ENCODE peak calls at places on chromosomes 16 and 17, in seven cellular contexts. I is HCT116, M is GM12878, P is H1, J is K562, S is SK-N-SH, V is HepG2. U is an unnamed sample.

GRCh38 chr17:10021239-10021638 is 116.2 kb upstream of the RCVRN start:
- DNase-seq in S (no peak), V (no peak), I (no peak), M (no peak), J (no peak), P (no peak), U (no peak)

GRCh38 chr16:9610727-9611126 is 519.3 kb downstream of the HAPSTR1 start:
- DNase-seq in S (no peak), I (no peak), V (no peak), M (no peak), J (peak; percentile 12), P (no peak), U (peak; percentile 29)

GRCh38 chr16:26382607-26383006 is 684.1 kb upstream of the C16orf82 start:
- DNase-seq in I (no peak), S (no peak), V (no peak), P (no peak), M (no peak), J (no peak), U (no peak)

GRCh38 chr16:87853411-87854052 is 15.8 kb downstream of the SLC7A5 start:
- DNase-seq in J (peak; percentile 93), I (peak; percentile 79), M (peak; percentile 57), P (peak; percentile 65), S (peak; percentile 90), V (peak; percentile 89), U (peak; percentile 97)

GRCh38 chr17:8623591-8623990 is 6.9 kb downstream of the MYH10 start:
- DNase-seq in J (no peak), V (no peak), I (no peak), S (no peak), P (no peak), M (no peak), U (no peak)

GRCh38 chr17:54900457-54901229 is at the start of gene TOM1L1:
- DNase-seq in P (peak; percentile 56), S (peak; percentile 92), J (peak; percentile 77), M (no peak), V (peak; percentile 87), I (peak; percentile 86), U (peak; percentile 92)

GRCh38 chr17:35160354-35161201 is 13.0 kb downstream of the UNC45B start:
- DNase-seq in V (no peak), S (no peak), P (no peak), I (no peak), J (no peak), M (no peak), U (no peak)

GRCh38 chr16:72811188-72811720 is 236.7 kb downstream of the ZFHX3 start:
- DNase-seq in V (no peak), I (no peak), J (no peak), S (no peak), P (no peak), M (no peak), U (no peak)

GRCh38 chr16:87412371-87412995 is 20.3 kb downstream of the MAP1LC3B start:
- DNase-seq in S (no peak), J (no peak), V (no peak), P (no peak), M (no peak), I (no peak), U (no peak)

GRCh38 chr16:4341250-4341649 is 9.9 kb downstream of the PAM16 start:
- DNase-seq in I (no peak), M (no peak), J (no peak), P (no peak), V (no peak), S (no peak), U (no peak)

GRCh38 chr17:71764507-71764906 is 356.3 kb upstream of the SOX9 start:
- DNase-seq in M (no peak), V (peak; percentile 25), P (peak; percentile 15), S (peak; percentile 24), J (no peak), I (peak; percentile 62), U (no peak)

GRCh38 chr17:6567528-6568185 is 11.3 kb upstream of the PITPNM3 start:
- DNase-seq in P (no peak), I (no peak), J (no peak), S (peak; percentile 44), M (no peak), V (no peak), U (peak; percentile 38)

GRCh38 chr17:54932711-54933110 is 32.1 kb downstream of the TOM1L1 start:
- DNase-seq in P (no peak), J (no peak), S (no peak), V (no peak), M (no peak), I (no peak), U (no peak)

GRCh38 chr16:60337671-60338070 is 1603.6 kb upstream of the GOT2 start:
- DNase-seq in I (no peak), S (no peak), V (no peak), P (no peak), J (no peak), M (no peak), U (no peak)

GRCh38 chr16:4373909-4374742 is 2.5 kb downstream of the VASN start:
- DNase-seq in V (no peak), S (no peak), M (no peak), I (no peak), P (no peak), J (peak; percentile 52), U (peak; percentile 79)

GRCh38 chr17:20066253-20066652 is 57.1 kb downstream of the SPECC1 start:
- DNase-seq in I (no peak), S (no peak), M (no peak), J (no peak), P (no peak), V (no peak), U (peak; percentile 36)

GRCh38 chr17:69592692-69593350 is 178.3 kb downstream of the MAP2K6 start:
- DNase-seq in V (no peak), S (no peak), J (no peak), I (no peak), M (no peak), P (no peak), U (no peak)

GRCh38 chr17:67615736-67616135 is 102.0 kb upstream of the NOL11 start:
- DNase-seq in M (no peak), J (no peak), I (no peak), P (no peak), S (no peak), V (no peak), U (no peak)

GRCh38 chr17:9037741-9038140 is 16.4 kb downstream of the NTN1 start:
- DNase-seq in M (no peak), V (no peak), S (no peak), I (no peak), P (no peak), J (no peak), U (no peak)

GRCh38 chr17:10170233-10170632 is 28.2 kb downstream of the GAS7 start:
- DNase-seq in V (no peak), M (no peak), I (no peak), P (no peak), S (no peak), J (no peak), U (no peak)

GRCh38 chr17:44097110-44097810 is 26.2 kb downstream of the HDAC5 start:
- DNase-seq in S (no peak), V (peak; percentile 50), M (no peak), J (peak; percentile 56), I (no peak), P (no peak), U (no peak)

GRCh38 chr17:47265983-47266541 is 12.4 kb downstream of the ITGB3 start:
- DNase-seq in J (peak; percentile 93), M (no peak), V (peak; percentile 48), S (no peak), I (no peak), P (no peak), U (no peak)

GRCh38 chr17:75832652-75833400 is 11.4 kb downstream of the UNC13D start:
- DNase-seq in J (no peak), V (no peak), I (no peak), P (no peak), M (no peak), S (no peak), U (no peak)

GRCh38 chr17:27623578-27623977 is 7.4 kb upstream of the LGALS9 start:
- DNase-seq in V (no peak), P (no peak), S (no peak), M (no peak), I (no peak), J (no peak), U (no peak)

GRCh38 chr17:47694018-47694817 is at the start of gene TBKBP1:
- DNase-seq in M (no peak), J (peak; percentile 63), I (no peak), P (peak; percentile 63), V (peak; percentile 41), S (peak; percentile 99), U (peak; percentile 63)

GRCh38 chr17:74744714-74745547 is 3.5 kb upstream of the NHERF1 start:
- DNase-seq in S (peak; percentile 90), M (no peak), V (peak; percentile 67), I (peak; percentile 64), P (no peak), J (peak; percentile 88), U (peak; percentile 88)
- TF ChIP-seq JUND in S (no peak), M (no peak), V (no peak), I (no peak), P (no peak), J (no peak), U (no peak)

DNA sequence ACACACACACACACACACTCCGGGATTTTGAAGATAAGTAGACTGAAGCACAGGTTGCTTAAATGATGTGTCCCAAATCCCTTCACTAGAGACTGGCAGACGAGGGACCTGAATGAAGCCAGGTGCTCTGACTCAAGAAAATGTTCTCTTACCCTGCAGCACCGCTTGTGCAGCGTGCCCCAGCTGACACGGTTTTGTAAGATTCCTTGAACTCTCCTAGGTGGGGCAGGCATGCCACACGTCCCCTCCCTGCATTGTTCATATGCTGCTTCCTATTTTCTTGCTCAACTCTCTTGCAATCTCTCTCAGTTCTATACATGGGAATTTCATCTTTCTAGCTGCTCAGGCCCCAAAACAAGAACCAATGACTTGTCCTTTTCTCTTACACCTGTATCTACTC is 22.1 kb upstream of the HNF1B start:
- DNase-seq in J (no peak), M (no peak), I (no peak), P (no peak), V (no peak), S (no peak), U (no peak)
- TF ChIP-seq JUND in J (no peak), M (no peak), I (no peak), P (no peak), V (no peak), S (no peak), U (no peak)

GRCh38 chr16:57797526-57798266 is 4.6 kb downstream of the KIFC3 start:
- DNase-seq in S (no peak), P (no peak), V (peak; percentile 91), M (no peak), J (no peak), I (no peak), U (peak; percentile 80)
- TF ChIP-seq JUND in S (no peak), P (no peak), V (no peak), M (no peak), J (no peak), I (no peak), U (no peak)

GRCh38 chr16:79752421-79752820 is 151.9 kb upstream of the MAF start:
- DNase-seq in V (no peak), J (no peak), P (no peak), S (no peak), I (no peak), M (no peak), U (no peak)

GRCh38 chr16:79748629-79749028 is 148.1 kb upstream of the MAF start:
- DNase-seq in J (no peak), S (no peak), M (no peak), V (no peak), I (no peak), P (no peak), U (no peak)

GRCh38 chr16:79747688-79748087 is 147.2 kb upstream of the MAF start:
- DNase-seq in M (no peak), J (no peak), V (no peak), P (no peak), S (no peak), I (no peak), U (no peak)

GRCh38 chr16:79754081-79754872 is 153.7 kb upstream of the MAF start:
- DNase-seq in M (no peak), V (no peak), I (no peak), P (no peak), S (no peak), J (no peak), U (no peak)

GRCh38 chr16:79751785-79752184 is 151.2 kb upstream of the MAF start:
- DNase-seq in J (no peak), V (no peak), M (no peak), P (no peak), S (no peak), I (no peak), U (no peak)
- TF ChIP-seq JUND in J (no peak), V (no peak), M (no peak), P (no peak), S (no peak), I (no peak), U (no peak)